ENCODE peak calls at places on chromosomes 12 and 14, in eight cellular contexts. Q is AG10803; L is amygdala; Y is stimulated activated CD4-positive, alpha-beta T cell treated with anti-CD3 and anti-CD28 coated beads, Interleukin-4, amount 100 ng/mL, for 4 hours; E is left cardiac atrium; H is T-cell; W is caudate nucleus; J is stomach. S is an unnamed sample.

GRCh38 chr14:33714527-33715222 is 236.2 kb downstream of the EGLN3 start:
- DNase-seq in Q (peak), L (no peak), Y (no peak), E (no peak), H (no peak), W (no peak), J (no peak), S (peak)

GRCh38 chr12:10408842-10409241 is 715 bp downstream of the KLRC4 start:
- DNase-seq in Q (no peak), L (no peak), Y (no peak), E (no peak), H (no peak), W (no peak), J (no peak), S (no peak)

GRCh38 chr14:76904100-76904739 is 78.0 kb downstream of the LRRC74A start:
- DNase-seq in Q (peak), L (no peak), Y (no peak), E (peak), H (no peak), W (no peak), J (no peak), S (peak)

GRCh38 chr12:79402626-79403025 is 288.1 kb downstream of the PAWR start:
- DNase-seq in Q (peak), L (no peak), Y (no peak), E (no peak), H (no peak), W (no peak), J (no peak), S (peak)

GRCh38 chr14:105528859-105529505 is 2.6 kb downstream of the TMEM121 start:
- DNase-seq in Q (no peak), L (no peak), Y (peak), E (peak), H (no peak), W (no peak), J (no peak), S (no peak)

GRCh38 chr12:108702534-108702933 is 28.8 kb downstream of the CORO1C start:
- DNase-seq in Q (no peak), L (no peak), Y (no peak), E (no peak), H (no peak), W (no peak), J (no peak), S (no peak)

GRCh38 chr12:28857327-28857726 is 291.8 kb upstream of the FAR2 start:
- DNase-seq in Q (no peak), L (no peak), Y (no peak), E (no peak), H (no peak), W (no peak), J (no peak), S (no peak)

GRCh38 chr12:78359530-78359929 is 505.0 kb upstream of the SYT1 start:
- DNase-seq in Q (peak), L (no peak), Y (no peak), E (no peak), H (no peak), W (no peak), J (no peak), S (peak)

GRCh38 chr14:87990687-87991086 is 2.3 kb downstream of the GALC start:
- DNase-seq in Q (no peak), L (no peak), Y (no peak), E (no peak), H (no peak), W (no peak), J (no peak), S (no peak)

GRCh38 chr12:75852143-75852542 is 179.4 kb downstream of the PHLDA1 start:
- DNase-seq in Q (peak), L (no peak), Y (no peak), E (no peak), H (no peak), W (no peak), J (no peak), S (peak)

GRCh38 chr14:105021656-105022275 is 883 bp upstream of the CDCA4 start:
- DNase-seq in Q (peak), L (peak), Y (peak), E (no peak), H (no peak), W (no peak), J (peak), S (peak)

GRCh38 chr14:104175041-104175440 is 36.7 kb downstream of the KIF26A start:
- DNase-seq in Q (no peak), L (no peak), Y (no peak), E (no peak), H (no peak), W (no peak), J (no peak), S (no peak)

GRCh38 chr14:37697489-37698121 is 102.2 kb downstream of the TTC6 start:
- DNase-seq in Q (peak), L (no peak), Y (no peak), E (no peak), H (no peak), W (no peak), J (no peak), S (peak)

GRCh38 chr14:51443195-51444018 is 203.4 kb downstream of the TMX1 start:
- DNase-seq in Q (peak), L (no peak), Y (no peak), E (no peak), H (no peak), W (no peak), J (no peak), S (peak)

GRCh38 chr14:63855272-63855671 is 2.5 kb downstream of the SYNE2 start:
- DNase-seq in Q (no peak), L (no peak), Y (no peak), E (no peak), H (no peak), W (no peak), J (no peak), S (no peak)

GRCh38 chr12:43210437-43211197 is 341.4 kb downstream of the ADAMTS20 start:
- DNase-seq in Q (peak), L (no peak), Y (no peak), E (no peak), H (no peak), W (no peak), J (no peak), S (peak)

GRCh38 chr14:32397871-32398640 is 69.0 kb downstream of the AKAP6 start:
- DNase-seq in Q (peak), L (no peak), Y (no peak), E (no peak), H (no peak), W (no peak), J (no peak), S (peak)

GRCh38 chr12:115185529-115185928 is 501.6 kb upstream of the TBX3 start:
- DNase-seq in Q (peak), L (no peak), Y (no peak), E (no peak), H (no peak), W (no peak), J (no peak), S (no peak)

GRCh38 chr14:90301580-90302181 is 30.1 kb downstream of the NRDE2 start:
- DNase-seq in Q (peak), L (no peak), Y (no peak), E (no peak), H (no peak), W (no peak), J (no peak), S (peak)

GRCh38 chr12:95796225-95796981 is 5.8 kb upstream of the NTN4 start:
- DNase-seq in Q (no peak), L (no peak), Y (no peak), E (no peak), H (no peak), W (no peak), J (no peak), S (peak)

GRCh38 chr12:26274441-26275312 is 79.3 kb downstream of the SSPN start:
- DNase-seq in Q (peak), L (no peak), Y (peak), E (peak), H (no peak), W (peak), J (peak), S (peak)

GRCh38 chr12:72075891-72076557 is 137.4 kb downstream of the TPH2 start:
- DNase-seq in Q (no peak), L (no peak), Y (no peak), E (no peak), H (no peak), W (no peak), J (no peak), S (no peak)

GRCh38 chr12:106074706-106075392 is 63.9 kb downstream of the NUAK1 start:
- DNase-seq in Q (peak), L (no peak), Y (no peak), E (no peak), H (no peak), W (no peak), J (no peak), S (peak)

GRCh38 chr12:8032242-8033152 is at the start of gene FOXJ2:
- DNase-seq in Q (peak), L (peak), Y (peak), E (peak), H (peak), W (peak), J (peak), S (peak)

GRCh38 chr12:66692986-66693385 is 14.1 kb upstream of the GRIP1 start:
- DNase-seq in Q (no peak), L (no peak), Y (no peak), E (no peak), H (no peak), W (no peak), J (no peak), S (no peak)

GRCh38 chr12:6426882-6427671 is 17.7 kb upstream of the CD27 start:
- DNase-seq in Q (no peak), L (no peak), Y (peak), E (no peak), H (peak), W (peak), J (peak), S (no peak)

GRCh38 chr12:113850309-113851056 is 115.6 kb downstream of the RBM19 start:
- DNase-seq in Q (peak), L (peak), Y (no peak), E (peak), H (no peak), W (no peak), J (no peak), S (no peak)

GRCh38 chr14:57057803-57058202 is 210.9 kb downstream of the EXOC5 start:
- DNase-seq in Q (no peak), L (no peak), Y (no peak), E (no peak), H (no peak), W (no peak), J (no peak), S (no peak)

GRCh38 chr14:26448181-26448855 is 149.5 kb downstream of the NOVA1 start:
- DNase-seq in Q (no peak), L (no peak), Y (no peak), E (no peak), H (no peak), W (no peak), J (no peak), S (no peak)

GRCh38 chr14:69886843-69887242 is 7.6 kb downstream of the SMOC1 start:
- DNase-seq in Q (no peak), L (no peak), Y (no peak), E (no peak), H (no peak), W (no peak), J (no peak), S (no peak)

GRCh38 chr12:76236640-76237039 is 111.6 kb downstream of the BBS10 start:
- DNase-seq in Q (no peak), L (no peak), Y (no peak), E (no peak), H (no peak), W (no peak), J (no peak), S (peak)

GRCh38 chr12:13573698-13574321 is 377.3 kb downstream of the EMP1 start:
- DNase-seq in Q (peak), L (no peak), Y (no peak), E (no peak), H (no peak), W (no peak), J (no peak), S (peak)

S was measured in EL.